ENCODE peak calls at places on chromosomes 3 and 15, in seven cellular contexts. One of them, this sample, is unnamed.

GRCh38 chr15:74144153-74144775 is 13.9 kb downstream of the ISLR2 start:
- DNase-seq in body of pancreas: no peak
- DNase-seq in PC-9: no peak
- DNase-seq in psoas muscle: no peak
- DNase-seq in suprapubic skin: no peak
- DNase-seq in left ventricle myocardium inferior: no peak
- DNase-seq in upper lobe of left lung: no peak
- DNase-seq in this sample: no peak

GRCh38 chr15:81023483-81024264 is 23.0 kb downstream of the TLNRD1 start:
- DNase-seq in left ventricle myocardium inferior: peak; percentile 79
- DNase-seq in body of pancreas: peak; percentile 41
- DNase-seq in upper lobe of left lung: peak; percentile 75
- DNase-seq in suprapubic skin: peak; percentile 91
- DNase-seq in PC-9: no peak
- DNase-seq in psoas muscle: peak; percentile 90
- DNase-seq in this sample: peak; percentile 89

GRCh38 chr3:104909721-104910120 is 457.0 kb upstream of the ALCAM start:
- DNase-seq in left ventricle myocardium inferior: no peak
- DNase-seq in suprapubic skin: no peak
- DNase-seq in psoas muscle: no peak
- DNase-seq in upper lobe of left lung: no peak
- DNase-seq in body of pancreas: no peak
- DNase-seq in PC-9: no peak
- DNase-seq in this sample: no peak

GRCh38 chr15:70212288-70212962 is 114.7 kb upstream of the TLE3 start:
- DNase-seq in psoas muscle: no peak
- DNase-seq in suprapubic skin: no peak
- DNase-seq in body of pancreas: no peak
- DNase-seq in left ventricle myocardium inferior: no peak
- DNase-seq in PC-9: no peak
- DNase-seq in upper lobe of left lung: peak; percentile 58
- DNase-seq in this sample: no peak

GRCh38 chr3:189685854-189686253 is 54.7 kb downstream of the TP63 start:
- DNase-seq in upper lobe of left lung: no peak
- DNase-seq in suprapubic skin: no peak
- DNase-seq in psoas muscle: no peak
- DNase-seq in left ventricle myocardium inferior: no peak
- DNase-seq in PC-9: peak; percentile 58
- DNase-seq in body of pancreas: no peak
- DNase-seq in this sample: no peak

GRCh38 chr15:80495406-80495942 is 91.3 kb downstream of the ARNT2 start:
- DNase-seq in suprapubic skin: no peak
- DNase-seq in left ventricle myocardium inferior: no peak
- DNase-seq in upper lobe of left lung: no peak
- DNase-seq in body of pancreas: no peak
- DNase-seq in PC-9: no peak
- DNase-seq in psoas muscle: no peak
- DNase-seq in this sample: no peak

GRCh38 chr3:64867204-64867603 is 179.4 kb upstream of the ADAMTS9 start:
- DNase-seq in suprapubic skin: no peak
- DNase-seq in PC-9: no peak
- DNase-seq in upper lobe of left lung: no peak
- DNase-seq in left ventricle myocardium inferior: no peak
- DNase-seq in psoas muscle: no peak
- DNase-seq in body of pancreas: no peak
- DNase-seq in this sample: no peak

GRCh38 chr15:78148392-78149067 is 632 bp upstream of the IDH3A start:
- DNase-seq in psoas muscle: no peak
- DNase-seq in body of pancreas: no peak
- DNase-seq in suprapubic skin: peak; percentile 15
- DNase-seq in upper lobe of left lung: no peak
- DNase-seq in left ventricle myocardium inferior: no peak
- DNase-seq in PC-9: no peak
- DNase-seq in this sample: no peak

GRCh38 chr15:88663216-88663615 is 24.4 kb downstream of the ISG20 start:
- DNase-seq in psoas muscle: no peak
- DNase-seq in left ventricle myocardium inferior: no peak
- DNase-seq in upper lobe of left lung: no peak
- DNase-seq in PC-9: no peak
- DNase-seq in suprapubic skin: no peak
- DNase-seq in body of pancreas: peak; percentile 67
- DNase-seq in this sample: peak; percentile 88

GRCh38 chr3:70811880-70812279 is 499.4 kb upstream of the MDFIC2 start:
- DNase-seq in suprapubic skin: peak; percentile 72
- DNase-seq in psoas muscle: peak; percentile 42
- DNase-seq in PC-9: no peak
- DNase-seq in body of pancreas: no peak
- DNase-seq in upper lobe of left lung: no peak
- DNase-seq in left ventricle myocardium inferior: no peak
- DNase-seq in this sample: peak; percentile 66

GRCh38 chr3:105322570-105323273 is 44.0 kb upstream of the ALCAM start:
- DNase-seq in left ventricle myocardium inferior: no peak
- DNase-seq in upper lobe of left lung: no peak
- DNase-seq in PC-9: no peak
- DNase-seq in psoas muscle: no peak
- DNase-seq in suprapubic skin: no peak
- DNase-seq in body of pancreas: no peak
- DNase-seq in this sample: no peak

GRCh38 chr15:75455982-75456531 is 4.6 kb upstream of the SIN3A start:
- DNase-seq in left ventricle myocardium inferior: no peak
- DNase-seq in body of pancreas: no peak
- DNase-seq in PC-9: peak; percentile 53
- DNase-seq in upper lobe of left lung: peak; percentile 77
- DNase-seq in suprapubic skin: no peak
- DNase-seq in psoas muscle: no peak
- DNase-seq in this sample: peak; percentile 81

GRCh38 chr15:78709263-78709882 is 68.4 kb upstream of the CHRNB4 start:
- DNase-seq in suprapubic skin: peak; percentile 77
- DNase-seq in PC-9: no peak
- DNase-seq in psoas muscle: peak; percentile 81
- DNase-seq in body of pancreas: peak; percentile 71
- DNase-seq in left ventricle myocardium inferior: peak; percentile 62
- DNase-seq in upper lobe of left lung: peak; percentile 69
- DNase-seq in this sample: peak; percentile 52

GRCh38 chr3:170367797-170368196 is 10.3 kb downstream of the SKIL start:
- DNase-seq in upper lobe of left lung: no peak
- DNase-seq in left ventricle myocardium inferior: no peak
- DNase-seq in psoas muscle: no peak
- DNase-seq in suprapubic skin: no peak
- DNase-seq in PC-9: no peak
- DNase-seq in body of pancreas: no peak
- DNase-seq in this sample: no peak

GRCh38 chr15:99105516-99106341 is 849 bp downstream of the SYNM start:
- DNase-seq in left ventricle myocardium inferior: peak; percentile 53
- DNase-seq in suprapubic skin: no peak
- DNase-seq in PC-9: no peak
- DNase-seq in upper lobe of left lung: no peak
- DNase-seq in psoas muscle: peak; percentile 86
- DNase-seq in body of pancreas: peak; percentile 42
- DNase-seq in this sample: peak; percentile 40

GRCh38 chr3:193940526-193940925 is 195.4 kb upstream of the HES1 start:
- DNase-seq in PC-9: no peak
- DNase-seq in left ventricle myocardium inferior: no peak
- DNase-seq in psoas muscle: no peak
- DNase-seq in upper lobe of left lung: no peak
- DNase-seq in suprapubic skin: no peak
- DNase-seq in body of pancreas: no peak
- DNase-seq in this sample: no peak

GRCh38 chr3:194481103-194481502 is 5.7 kb downstream of the ATP13A3 start:
- DNase-seq in upper lobe of left lung: no peak
- DNase-seq in left ventricle myocardium inferior: no peak
- DNase-seq in psoas muscle: no peak
- DNase-seq in PC-9: peak; percentile 69
- DNase-seq in body of pancreas: no peak
- DNase-seq in suprapubic skin: no peak
- DNase-seq in this sample: no peak

GRCh38 chr3:95334461-95334860 is 1271.6 kb downstream of the NSUN3 start:
- DNase-seq in psoas muscle: no peak
- DNase-seq in left ventricle myocardium inferior: no peak
- DNase-seq in suprapubic skin: no peak
- DNase-seq in upper lobe of left lung: no peak
- DNase-seq in body of pancreas: no peak
- DNase-seq in PC-9: no peak
- DNase-seq in this sample: no peak

GRCh38 chr3:134373278-134373941 is 837 bp downstream of the AMOTL2 start:
- DNase-seq in suprapubic skin: peak; percentile 90
- DNase-seq in PC-9: peak; percentile 72
- DNase-seq in upper lobe of left lung: peak; percentile 89
- DNase-seq in psoas muscle: peak; percentile 91
- DNase-seq in body of pancreas: peak; percentile 88
- DNase-seq in left ventricle myocardium inferior: peak; percentile 86
- DNase-seq in this sample: peak; percentile 87

GRCh38 chr3:24477090-24477656 is 17.5 kb downstream of the THRB start:
- DNase-seq in body of pancreas: no peak
- DNase-seq in psoas muscle: no peak
- DNase-seq in suprapubic skin: no peak
- DNase-seq in left ventricle myocardium inferior: no peak
- DNase-seq in PC-9: no peak
- DNase-seq in upper lobe of left lung: no peak
- DNase-seq in this sample: no peak

GRCh38 chr15:56731571-56731970 is 1.7 kb downstream of the ZNF280D start:
- DNase-seq in upper lobe of left lung: no peak
- DNase-seq in PC-9: no peak
- DNase-seq in left ventricle myocardium inferior: no peak
- DNase-seq in suprapubic skin: no peak
- DNase-seq in psoas muscle: no peak
- DNase-seq in body of pancreas: no peak
- DNase-seq in this sample: no peak
- H3K4me3 ChIP-seq in upper lobe of left lung: peak overlapping the region; percentile 68
- H3K4me3 ChIP-seq in PC-9: peak overlapping the region; percentile 88
- H3K4me3 ChIP-seq in left ventricle myocardium inferior: peak overlapping the region; percentile 75
- H3K4me3 ChIP-seq in suprapubic skin: peak overlapping the region; percentile 80
- H3K4me3 ChIP-seq in psoas muscle: peak overlapping the region; percentile 81
- H3K4me3 ChIP-seq in body of pancreas: no peak overlapping the region
- H3K4me3 ChIP-seq in this sample: peak overlapping the region; percentile 61

GRCh38 chr3:39762537-39762936 is 46.9 kb upstream of the MYRIP start:
- DNase-seq in psoas muscle: no peak
- DNase-seq in left ventricle myocardium inferior: no peak
- DNase-seq in body of pancreas: no peak
- DNase-seq in upper lobe of left lung: no peak
- DNase-seq in suprapubic skin: no peak
- DNase-seq in PC-9: no peak
- DNase-seq in this sample: no peak

GRCh38 chr3:39760325-39760724 is 49.1 kb upstream of the MYRIP start:
- DNase-seq in upper lobe of left lung: no peak
- DNase-seq in PC-9: no peak
- DNase-seq in suprapubic skin: no peak
- DNase-seq in body of pancreas: no peak
- DNase-seq in left ventricle myocardium inferior: no peak
- DNase-seq in psoas muscle: no peak
- DNase-seq in this sample: no peak

GRCh38 chr3:39763390-39763789 is 46.0 kb upstream of the MYRIP start:
- DNase-seq in psoas muscle: no peak
- DNase-seq in body of pancreas: no peak
- DNase-seq in suprapubic skin: no peak
- DNase-seq in PC-9: no peak
- DNase-seq in left ventricle myocardium inferior: no peak
- DNase-seq in upper lobe of left lung: no peak
- DNase-seq in this sample: no peak

DNA sequence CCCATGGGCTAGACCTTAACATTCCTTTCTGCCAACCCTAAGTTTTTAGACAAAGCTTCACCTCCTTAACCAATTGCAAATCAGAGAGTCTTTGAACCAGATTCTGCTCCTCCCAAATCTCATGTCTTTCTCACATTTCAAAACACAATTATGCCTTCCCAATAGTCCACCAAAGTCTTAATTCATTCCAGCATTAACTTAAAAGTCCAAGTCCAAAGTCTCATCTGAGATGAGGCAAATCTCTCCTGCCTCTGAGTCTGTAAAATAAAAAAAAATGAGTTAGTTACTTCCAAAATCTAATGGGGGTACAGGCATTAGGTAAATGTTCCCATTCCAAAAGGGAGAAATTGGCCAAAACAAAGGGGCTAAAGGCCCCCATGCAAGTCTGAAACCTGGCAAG is 43.8 kb upstream of the MYRIP start:
- DNase-seq in PC-9: no peak
- DNase-seq in suprapubic skin: no peak
- DNase-seq in body of pancreas: no peak
- DNase-seq in upper lobe of left lung: no peak
- DNase-seq in left ventricle myocardium inferior: no peak
- DNase-seq in psoas muscle: no peak
- DNase-seq in this sample: no peak
- H3K9me3 ChIP-seq in PC-9: no peaks in the 10 kb centered on the region
- H3K9me3 ChIP-seq in suprapubic skin: no peaks in the 10 kb centered on the region
- H3K9me3 ChIP-seq in body of pancreas: no peaks in the 10 kb centered on the region
- H3K9me3 ChIP-seq in upper lobe of left lung: no peaks in the 10 kb centered on the region
- H3K9me3 ChIP-seq in left ventricle myocardium inferior: no peaks in the 10 kb centered on the region
- H3K9me3 ChIP-seq in psoas muscle: no peaks in the 10 kb centered on the region
- H3K9me3 ChIP-seq in this sample: no peaks in the 10 kb centered on the region

DNA sequence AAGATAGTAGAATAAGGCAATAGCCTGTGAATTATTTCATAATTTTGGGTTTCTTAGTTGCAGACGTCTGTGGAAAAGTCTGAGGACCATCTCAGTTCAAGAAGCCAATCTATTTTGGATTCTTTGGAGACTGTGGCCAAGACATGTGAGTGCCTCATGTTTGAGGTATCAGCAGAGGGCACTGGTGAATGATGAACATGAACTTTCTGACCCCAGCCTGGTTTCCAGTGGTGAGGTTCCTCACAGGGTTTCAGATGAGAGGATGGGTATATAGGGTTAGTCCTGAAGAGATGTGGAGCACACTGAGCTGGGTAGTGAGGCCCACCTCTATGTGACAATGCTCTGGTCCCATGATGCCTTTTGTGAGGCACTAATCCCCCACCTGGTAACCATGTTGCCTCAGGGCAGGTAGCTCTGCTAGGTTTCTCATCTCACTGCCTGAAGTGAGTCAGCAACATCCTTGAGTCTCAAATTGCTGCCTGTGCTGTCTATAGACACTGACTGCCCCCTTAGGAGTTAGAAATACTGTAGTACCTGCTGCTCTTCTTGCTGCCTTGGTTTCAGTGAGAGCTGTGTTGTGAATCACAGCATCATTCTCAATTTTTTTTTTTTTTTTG is 32.3 kb downstream of the C3orf62 start:
- DNase-seq in body of pancreas: no peak
- DNase-seq in suprapubic skin: no peak
- DNase-seq in psoas muscle: no peak
- DNase-seq in left ventricle myocardium inferior: no peak
- DNase-seq in upper lobe of left lung: peak; percentile 36
- DNase-seq in PC-9: peak; percentile 93
- DNase-seq in this sample: peak; percentile 54
- TF ChIP-seq CTCF in body of pancreas: no peak
- TF ChIP-seq CTCF in suprapubic skin: no peak
- TF ChIP-seq CTCF in psoas muscle: no peak
- TF ChIP-seq CTCF in left ventricle myocardium inferior: no peak
- TF ChIP-seq CTCF in upper lobe of left lung: no peak
- TF ChIP-seq CTCF in PC-9: no peak
- TF ChIP-seq CTCF in this sample: no peak

GRCh38 chr3:16695710-16696109 is 90.5 kb upstream of the DAZL start:
- DNase-seq in PC-9: no peak
- DNase-seq in left ventricle myocardium inferior: no peak
- DNase-seq in upper lobe of left lung: no peak
- DNase-seq in suprapubic skin: no peak
- DNase-seq in psoas muscle: no peak
- DNase-seq in body of pancreas: no peak
- DNase-seq in this sample: no peak

GRCh38 chr3:16693820-16694219 is 88.6 kb upstream of the DAZL start:
- DNase-seq in body of pancreas: no peak
- DNase-seq in suprapubic skin: no peak
- DNase-seq in PC-9: no peak
- DNase-seq in upper lobe of left lung: no peak
- DNase-seq in psoas muscle: no peak
- DNase-seq in left ventricle myocardium inferior: no peak
- DNase-seq in this sample: no peak

GRCh38 chr3:16692486-16693378 is 87.5 kb upstream of the DAZL start:
- DNase-seq in upper lobe of left lung: no peak
- DNase-seq in body of pancreas: no peak
- DNase-seq in left ventricle myocardium inferior: no peak
- DNase-seq in PC-9: no peak
- DNase-seq in psoas muscle: no peak
- DNase-seq in suprapubic skin: no peak
- DNase-seq in this sample: no peak

GRCh38 chr3:16697437-16698258 is 92.4 kb upstream of the DAZL start:
- DNase-seq in upper lobe of left lung: no peak
- DNase-seq in left ventricle myocardium inferior: no peak
- DNase-seq in PC-9: no peak
- DNase-seq in body of pancreas: no peak
- DNase-seq in suprapubic skin: no peak
- DNase-seq in psoas muscle: no peak
- DNase-seq in this sample: no peak
- H3K4me3 ChIP-seq in upper lobe of left lung: no peak overlapping the region
- H3K4me3 ChIP-seq in left ventricle myocardium inferior: no peak overlapping the region
- H3K4me3 ChIP-seq in PC-9: no peak overlapping the region
- H3K4me3 ChIP-seq in body of pancreas: no peak overlapping the region
- H3K4me3 ChIP-seq in suprapubic skin: no peak overlapping the region
- H3K4me3 ChIP-seq in psoas muscle: no peak overlapping the region
- H3K4me3 ChIP-seq in this sample: no peak overlapping the region

This sample was measured in tibial artery.